ENCODE peak calls at places on chromosomes 5 and 9, in seven cellular contexts. M is right cardiac atrium, P is IMR-90, O is uterus, W is mesendoderm, A is HepG2, Y is GM23248. B is an unnamed sample.
A peak's percentile ranks its signal among the peaks of the same experiment; 100 is the strongest.

GRCh38 chr5:147259837-147260236 is 25.0 kb downstream of the STK32A start:
- DNase-seq in A (no peak), M (no peak), W (no peak), O (no peak), P (no peak), Y (no peak), B (no peak)

GRCh38 chr5:72937517-72938061 is 18.3 kb upstream of the FCHO2 start:
- DNase-seq in W (no peak), A (no peak), P (no peak), O (no peak), Y (no peak), M (no peak), B (no peak)

GRCh38 chr9:21576331-21577189 is 94.4 kb upstream of the IFNE start:
- DNase-seq in W (peak; percentile 93), O (no peak), M (peak; percentile 24), P (peak; percentile 87), Y (peak; percentile 95), A (peak; percentile 12), B (peak; percentile 89)

GRCh38 chr9:127816362-127816725 is 13.7 kb downstream of the FPGS start:
- DNase-seq in O (no peak), M (no peak), A (no peak), Y (no peak), P (no peak), W (no peak), B (no peak)

GRCh38 chr9:130157079-130157478 is 15.1 kb upstream of the NCS1 start:
- DNase-seq in A (no peak), P (no peak), W (no peak), M (no peak), O (no peak), Y (peak; percentile 47), B (no peak)

GRCh38 chr5:41510176-41510831 is at the start of gene PLCXD3:
- DNase-seq in A (no peak), P (no peak), M (peak; percentile 61), Y (peak; percentile 48), O (no peak), W (peak; percentile 29), B (peak; percentile 34)

GRCh38 chr5:86613459-86613858 is 4.3 kb upstream of the COX7C start:
- DNase-seq in W (no peak), M (no peak), P (peak; percentile 2), Y (peak; percentile 38), A (no peak), O (no peak), B (peak; percentile 31)

GRCh38 chr5:6484899-6485298 is 36.2 kb downstream of the UBE2QL1 start:
- DNase-seq in Y (no peak), O (no peak), P (no peak), M (no peak), W (no peak), A (no peak), B (no peak)

GRCh38 chr5:142840591-142840990 is 70.4 kb downstream of the ARHGAP26 start:
- DNase-seq in Y (no peak), P (no peak), A (no peak), W (no peak), O (no peak), M (no peak), B (no peak)

GRCh38 chr5:142845402-142845901 is 75.3 kb downstream of the ARHGAP26 start:
- DNase-seq in M (peak; percentile 58), Y (no peak), W (peak; percentile 64), O (no peak), P (no peak), A (no peak), B (no peak)

GRCh38 chr5:142844881-142845280 is 74.7 kb downstream of the ARHGAP26 start:
- DNase-seq in M (no peak), O (no peak), W (no peak), A (no peak), P (no peak), Y (no peak), B (no peak)

GRCh38 chr5:142841511-142842255 is 71.5 kb downstream of the ARHGAP26 start:
- DNase-seq in A (no peak), M (peak; percentile 78), O (peak; percentile 80), Y (peak; percentile 91), P (peak; percentile 34), W (peak; percentile 93), B (peak; percentile 50)

DNA sequence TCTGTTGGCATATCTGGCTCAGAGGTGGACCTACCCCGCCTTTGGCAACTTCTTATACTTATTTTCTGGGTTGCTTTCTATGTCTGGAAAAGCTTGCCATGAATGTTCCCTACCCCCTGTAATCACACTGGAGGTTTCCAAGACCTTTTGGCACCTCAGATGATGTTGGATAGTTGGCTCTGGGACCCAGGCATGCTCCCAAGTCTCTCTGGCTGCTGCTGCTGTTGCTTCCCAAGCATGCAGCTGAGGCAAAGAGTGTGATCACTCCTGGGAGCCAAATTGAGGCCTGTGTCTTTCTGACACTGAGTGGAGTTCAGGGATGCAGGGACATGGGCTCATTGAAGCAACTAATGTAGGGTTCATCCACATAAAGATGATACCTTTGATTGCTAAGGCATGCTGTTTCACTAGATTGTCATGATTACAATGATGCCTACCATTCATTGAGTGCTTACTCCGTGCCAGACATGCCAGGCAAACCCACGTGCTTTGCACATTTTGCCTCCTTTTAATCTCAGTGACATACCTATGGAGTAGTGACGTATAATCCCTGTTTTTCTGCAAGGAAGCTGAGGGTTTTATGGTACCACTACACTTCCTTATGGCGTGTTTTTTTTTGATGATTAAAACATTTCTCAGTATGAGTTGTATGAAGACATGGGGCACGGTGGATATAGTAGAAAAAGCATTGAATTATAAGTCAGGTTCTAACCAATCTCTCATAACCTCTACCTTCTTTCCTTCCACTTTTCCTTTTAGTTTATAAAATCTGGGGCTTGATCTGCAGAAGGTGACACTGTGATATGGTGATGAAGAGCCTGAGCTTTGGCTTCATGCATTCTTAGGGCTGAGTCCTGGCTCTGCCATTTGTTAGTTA is 73.1 kb downstream of the ARHGAP26 start:
- DNase-seq in O (no peak), W (no peak), P (no peak), Y (no peak), M (peak; percentile 59), A (no peak), B (no peak)
- H3K4me1 ChIP-seq in O (peaks cover 6% of the 10 kb centered on the region), W (peaks cover 6% of the 10 kb centered on the region), P (peaks cover 8% of the 10 kb centered on the region), Y (peaks cover 31% of the 10 kb centered on the region), M (peaks cover 38% of the 10 kb centered on the region), A (peaks cover 50% of the 10 kb centered on the region), B (peaks cover 76% of the 10 kb centered on the region)

DNA sequence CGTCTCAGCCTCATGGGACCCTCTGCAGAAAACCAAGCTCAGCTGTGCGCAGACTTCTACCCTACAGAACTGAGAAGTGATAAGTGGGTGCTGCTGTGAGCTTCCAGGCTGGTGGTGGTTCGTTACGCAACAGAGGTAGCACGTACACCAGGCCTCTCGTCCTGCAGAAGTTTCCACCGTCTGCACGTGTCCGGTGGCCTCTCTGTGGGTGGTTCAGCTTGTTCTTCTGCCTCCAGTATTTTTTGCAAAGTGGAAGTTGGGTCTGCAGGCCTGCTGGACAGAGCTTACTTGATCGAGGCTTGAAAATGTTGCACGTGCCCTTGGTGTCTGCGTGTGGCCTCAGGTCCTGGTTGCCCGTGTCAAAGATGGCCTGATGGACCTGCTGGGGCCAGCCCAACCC is 27.5 kb downstream of the KCNT1 start:
- DNase-seq in A (no peak), O (no peak), W (no peak), Y (no peak), M (no peak), P (no peak), B (no peak)
- H3K27me3 ChIP-seq in A (peaks cover 40% of the 10 kb centered on the region), O (peaks cover 7% of the 10 kb centered on the region), W (no peaks in the 10 kb centered on the region), Y (peaks cover 28% of the 10 kb centered on the region), M (no peaks in the 10 kb centered on the region), P (peaks cover 8% of the 10 kb centered on the region), B (peaks cover 40% of the 10 kb centered on the region)

GRCh38 chr5:177310332-177310731 is 1.4 kb downstream of the MXD3 start:
- DNase-seq in M (no peak), P (no peak), O (no peak), Y (no peak), W (no peak), A (no peak), B (no peak)
- H3K4me1 ChIP-seq in M (peaks cover 3% of the 10 kb centered on the region), P (peaks cover 7% of the 10 kb centered on the region), O (peaks cover 6% of the 10 kb centered on the region), Y (peaks cover 8% of the 10 kb centered on the region), W (peaks cover 4% of the 10 kb centered on the region), A (peaks cover 57% of the 10 kb centered on the region), B (peaks cover 30% of the 10 kb centered on the region)

GRCh38 chr9:134940236-134941208 is 22.8 kb upstream of the FCN1 start:
- DNase-seq in O (no peak), Y (no peak), M (no peak), P (no peak), W (no peak), A (no peak), B (no peak)

GRCh38 chr9:134939080-134939733 is 21.5 kb upstream of the FCN1 start:
- DNase-seq in Y (no peak), W (no peak), O (no peak), A (no peak), M (no peak), P (no peak), B (no peak)

GRCh38 chr9:134938346-134939079 is 20.8 kb upstream of the FCN1 start:
- DNase-seq in A (no peak), M (no peak), W (no peak), Y (no peak), O (no peak), P (no peak), B (no peak)

GRCh38 chr9:134937566-134938345 is 20.0 kb upstream of the FCN1 start:
- DNase-seq in P (no peak), O (no peak), A (no peak), Y (no peak), M (no peak), W (no peak), B (no peak)

GRCh38 chr9:134939836-134940235 is 22.1 kb upstream of the FCN1 start:
- DNase-seq in W (no peak), O (no peak), Y (no peak), P (no peak), M (no peak), A (no peak), B (no peak)
- H3K27me3 ChIP-seq in W (no peaks in the 10 kb centered on the region), O (no peaks in the 10 kb centered on the region), Y (peaks cover 43% of the 10 kb centered on the region), P (peaks cover 62% of the 10 kb centered on the region), M (no peaks in the 10 kb centered on the region), A (peaks cover 70% of the 10 kb centered on the region), B (peaks cover 46% of the 10 kb centered on the region)

GRCh38 chr9:79014929-79015699 is 556.7 kb upstream of the TLE4 start:
- DNase-seq in W (no peak), Y (no peak), P (no peak), A (no peak), O (no peak), M (no peak), B (peak; percentile 23)

GRCh38 chr9:79012561-79012960 is 559.2 kb upstream of the TLE4 start:
- DNase-seq in P (peak; percentile 70), O (no peak), Y (peak; percentile 77), M (no peak), W (peak; percentile 46), A (no peak), B (no peak)

GRCh38 chr9:79015951-79016350 is 555.8 kb upstream of the TLE4 start:
- DNase-seq in M (no peak), P (no peak), Y (no peak), A (no peak), O (no peak), W (no peak), B (no peak)

GRCh38 chr9:79011461-79011860 is 560.3 kb upstream of the TLE4 start:
- DNase-seq in A (no peak), O (no peak), P (no peak), M (no peak), Y (no peak), W (no peak), B (no peak)

GRCh38 chr9:79013715-79014610 is 557.8 kb upstream of the TLE4 start:
- DNase-seq in Y (peak; percentile 66), P (peak; percentile 38), M (no peak), O (no peak), W (no peak), A (no peak), B (no peak)
- H3K4me1 ChIP-seq in Y (peaks cover 43% of the 10 kb centered on the region), P (peaks cover 13% of the 10 kb centered on the region), M (no peaks in the 10 kb centered on the region), O (no peaks in the 10 kb centered on the region), W (no peaks in the 10 kb centered on the region), A (no peaks in the 10 kb centered on the region), B (peaks cover 16% of the 10 kb centered on the region)

GRCh38 chr9:135218331-135219225 is 131.1 kb downstream of the OLFM1 start:
- DNase-seq in A (no peak), W (peak; percentile 52), O (peak; percentile 20), P (no peak), Y (peak; percentile 8), M (no peak), B (no peak)
- H3K27me3 ChIP-seq in A (peaks cover 85% of the 10 kb centered on the region), W (no peaks in the 10 kb centered on the region), O (no peaks in the 10 kb centered on the region), P (no peaks in the 10 kb centered on the region), Y (peaks cover 39% of the 10 kb centered on the region), M (no peaks in the 10 kb centered on the region), B (peaks cover 66% of the 10 kb centered on the region)